ENCODE peak calls at places on chromosomes 6 and 20, in eight cellular contexts. One of them, this sample, is unnamed.

GRCh38 chr20:32157611-32158010 is 48.1 kb downstream of the TM9SF4 start:
- DNase-seq in hepatocyte: no peak
- DNase-seq in fibroblast of lung: no peak
- DNase-seq in H9: no peak
- DNase-seq in neural progenitor cell: no peak
- DNase-seq in IMR-90: no peak
- DNase-seq in MM.1S: no peak
- DNase-seq in PC-3: no peak
- DNase-seq in this sample: peak; percentile 14

GRCh38 chr6:111995409-111995808 is 58.5 kb upstream of the CCN6 start:
- DNase-seq in hepatocyte: no peak
- DNase-seq in fibroblast of lung: peak; percentile 32
- DNase-seq in H9: no peak
- DNase-seq in neural progenitor cell: no peak
- DNase-seq in IMR-90: no peak
- DNase-seq in MM.1S: no peak
- DNase-seq in PC-3: peak; percentile 70
- DNase-seq in this sample: no peak

GRCh38 chr20:48282591-48283228 is 497.4 kb upstream of the SULF2 start:
- DNase-seq in hepatocyte: no peak
- DNase-seq in fibroblast of lung: no peak
- DNase-seq in H9: no peak
- DNase-seq in neural progenitor cell: no peak
- DNase-seq in IMR-90: no peak
- DNase-seq in MM.1S: no peak
- DNase-seq in PC-3: no peak
- DNase-seq in this sample: no peak

GRCh38 chr6:100283288-100283687 is 181.4 kb downstream of the SIM1 start:
- DNase-seq in hepatocyte: peak; percentile 8
- DNase-seq in fibroblast of lung: peak; percentile 87
- DNase-seq in H9: no peak
- DNase-seq in neural progenitor cell: peak; percentile 9
- DNase-seq in IMR-90: peak; percentile 72
- DNase-seq in MM.1S: no peak
- DNase-seq in PC-3: peak; percentile 84
- DNase-seq in this sample: peak; percentile 39

GRCh38 chr6:2038096-2038495 is 207.3 kb downstream of the GMDS start:
- DNase-seq in hepatocyte: no peak
- DNase-seq in fibroblast of lung: peak; percentile 78
- DNase-seq in H9: no peak
- DNase-seq in neural progenitor cell: no peak
- DNase-seq in IMR-90: peak; percentile 37
- DNase-seq in MM.1S: no peak
- DNase-seq in PC-3: no peak
- DNase-seq in this sample: no peak

GRCh38 chr6:144338951-144339681 is 54.0 kb downstream of the UTRN start:
- DNase-seq in hepatocyte: no peak
- DNase-seq in fibroblast of lung: no peak
- DNase-seq in H9: no peak
- DNase-seq in neural progenitor cell: no peak
- DNase-seq in IMR-90: no peak
- DNase-seq in MM.1S: no peak
- DNase-seq in PC-3: no peak
- DNase-seq in this sample: no peak

GRCh38 chr20:32479697-32480140 is 105.4 kb downstream of the NOL4L start:
- DNase-seq in hepatocyte: peak; percentile 55
- DNase-seq in fibroblast of lung: no peak
- DNase-seq in H9: no peak
- DNase-seq in neural progenitor cell: no peak
- DNase-seq in IMR-90: no peak
- DNase-seq in MM.1S: no peak
- DNase-seq in PC-3: no peak
- DNase-seq in this sample: no peak

GRCh38 chr6:169070506-169071176 is 183.0 kb downstream of the THBS2 start:
- DNase-seq in hepatocyte: peak; percentile 80
- DNase-seq in fibroblast of lung: peak; percentile 100
- DNase-seq in H9: no peak
- DNase-seq in neural progenitor cell: no peak
- DNase-seq in IMR-90: peak; percentile 100
- DNase-seq in MM.1S: no peak
- DNase-seq in PC-3: peak; percentile 93
- DNase-seq in this sample: peak; percentile 95

GRCh38 chr6:25277857-25278256 is 1.3 kb upstream of the CARMIL1 start:
- DNase-seq in hepatocyte: no peak
- DNase-seq in fibroblast of lung: no peak
- DNase-seq in H9: no peak
- DNase-seq in neural progenitor cell: no peak
- DNase-seq in IMR-90: peak; percentile 14
- DNase-seq in MM.1S: no peak
- DNase-seq in PC-3: peak; percentile 46
- DNase-seq in this sample: no peak
- TF ChIP-seq CTCF in hepatocyte: no peak
- TF ChIP-seq CTCF in fibroblast of lung: no peak
- TF ChIP-seq CTCF in H9: no peak
- TF ChIP-seq CTCF in neural progenitor cell: no peak
- TF ChIP-seq CTCF in IMR-90: no peak
- TF ChIP-seq CTCF in MM.1S: no peak
- TF ChIP-seq CTCF in PC-3: no peak
- TF ChIP-seq CTCF in this sample: no peak

DNA sequence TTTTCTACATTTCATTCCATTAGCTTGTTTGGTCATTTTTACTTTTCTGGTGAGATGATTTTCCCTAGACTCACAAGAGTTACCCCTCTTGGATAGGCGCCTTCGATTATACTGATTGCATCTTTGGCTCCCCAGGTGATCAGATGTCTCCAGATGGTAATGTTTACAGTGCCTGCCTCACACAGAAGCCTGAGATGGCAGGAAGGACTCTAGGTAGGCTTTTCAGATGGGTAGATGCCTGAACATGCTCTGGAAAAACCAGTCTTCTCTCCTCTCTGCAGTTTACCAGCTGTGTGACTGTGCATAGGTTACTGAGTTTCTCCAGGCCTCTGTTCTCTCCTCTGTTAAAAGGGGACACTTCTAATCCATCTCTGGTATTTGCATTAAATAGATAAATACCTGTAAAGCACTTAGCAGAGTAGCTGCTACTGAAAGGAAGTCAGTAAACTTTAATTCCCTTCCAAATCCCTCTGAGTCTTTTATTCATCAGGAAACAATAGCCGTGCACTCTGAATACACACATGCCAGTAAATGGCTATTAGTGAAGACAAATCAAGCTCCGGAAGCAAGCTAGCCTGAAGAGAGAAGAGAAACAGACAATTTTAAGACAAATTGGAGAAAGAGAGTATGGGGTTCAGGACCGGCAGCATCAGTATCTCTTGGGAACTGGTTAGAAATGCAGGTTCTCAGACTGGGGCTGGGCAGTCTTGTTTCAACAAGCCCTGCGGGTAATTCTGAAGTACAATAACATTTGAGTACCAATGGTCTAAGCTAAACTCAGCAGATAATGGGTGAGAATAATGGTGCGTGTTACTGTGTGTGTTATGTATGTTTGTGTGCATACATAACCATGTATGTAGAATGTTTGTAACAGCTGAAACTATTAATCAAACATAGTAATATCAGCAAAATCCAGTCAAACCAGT is 139.4 kb downstream of the UST start:
- DNase-seq in hepatocyte: no peak
- DNase-seq in fibroblast of lung: peak; percentile 24
- DNase-seq in H9: no peak
- DNase-seq in neural progenitor cell: peak; percentile 81
- DNase-seq in IMR-90: no peak
- DNase-seq in MM.1S: no peak
- DNase-seq in PC-3: no peak
- DNase-seq in this sample: no peak
- H2AFZ ChIP-seq in hepatocyte: no peak overlapping the region
- H2AFZ ChIP-seq in fibroblast of lung: no peak overlapping the region
- H2AFZ ChIP-seq in H9: no peak overlapping the region
- H2AFZ ChIP-seq in neural progenitor cell: no peak overlapping the region
- H2AFZ ChIP-seq in IMR-90: no peak overlapping the region
- H2AFZ ChIP-seq in MM.1S: no peak overlapping the region
- H2AFZ ChIP-seq in PC-3: no peak overlapping the region
- H2AFZ ChIP-seq in this sample: no peak overlapping the region

GRCh38 chr6:16741112-16742016 is 19.9 kb downstream of the ATXN1 start:
- DNase-seq in hepatocyte: peak; percentile 50
- DNase-seq in fibroblast of lung: peak; percentile 99
- DNase-seq in H9: no peak
- DNase-seq in neural progenitor cell: no peak
- DNase-seq in IMR-90: peak; percentile 98
- DNase-seq in MM.1S: peak; percentile 52
- DNase-seq in PC-3: peak; percentile 78
- DNase-seq in this sample: peak; percentile 71
- H3K4me1 ChIP-seq in hepatocyte: peaks cover 43% of the 10 kb centered on the region
- H3K4me1 ChIP-seq in fibroblast of lung: peaks cover 37% of the 10 kb centered on the region
- H3K4me1 ChIP-seq in H9: peaks cover 2% of the 10 kb centered on the region
- H3K4me1 ChIP-seq in neural progenitor cell: peaks cover 12% of the 10 kb centered on the region
- H3K4me1 ChIP-seq in IMR-90: peaks cover 22% of the 10 kb centered on the region
- H3K4me1 ChIP-seq in MM.1S: peaks cover 34% of the 10 kb centered on the region
- H3K4me1 ChIP-seq in PC-3: peaks cover 49% of the 10 kb centered on the region
- H3K4me1 ChIP-seq in this sample: peaks cover 68% of the 10 kb centered on the region

GRCh38 chr6:4125933-4126864 is 9.2 kb downstream of the ECI2 start:
- DNase-seq in hepatocyte: peak; percentile 75
- DNase-seq in fibroblast of lung: peak; percentile 93
- DNase-seq in H9: no peak
- DNase-seq in neural progenitor cell: no peak
- DNase-seq in IMR-90: peak; percentile 90
- DNase-seq in MM.1S: no peak
- DNase-seq in PC-3: peak; percentile 91
- DNase-seq in this sample: peak; percentile 61
- TF ChIP-seq CTCF in hepatocyte: peak; percentile 30
- TF ChIP-seq CTCF in fibroblast of lung: peak; percentile 45
- TF ChIP-seq CTCF in H9: peak; percentile 33
- TF ChIP-seq CTCF in neural progenitor cell: no peak
- TF ChIP-seq CTCF in IMR-90: peak; percentile 58
- TF ChIP-seq CTCF in MM.1S: no peak
- TF ChIP-seq CTCF in PC-3: peak; percentile 57
- TF ChIP-seq CTCF in this sample: peak; percentile 52

DNA sequence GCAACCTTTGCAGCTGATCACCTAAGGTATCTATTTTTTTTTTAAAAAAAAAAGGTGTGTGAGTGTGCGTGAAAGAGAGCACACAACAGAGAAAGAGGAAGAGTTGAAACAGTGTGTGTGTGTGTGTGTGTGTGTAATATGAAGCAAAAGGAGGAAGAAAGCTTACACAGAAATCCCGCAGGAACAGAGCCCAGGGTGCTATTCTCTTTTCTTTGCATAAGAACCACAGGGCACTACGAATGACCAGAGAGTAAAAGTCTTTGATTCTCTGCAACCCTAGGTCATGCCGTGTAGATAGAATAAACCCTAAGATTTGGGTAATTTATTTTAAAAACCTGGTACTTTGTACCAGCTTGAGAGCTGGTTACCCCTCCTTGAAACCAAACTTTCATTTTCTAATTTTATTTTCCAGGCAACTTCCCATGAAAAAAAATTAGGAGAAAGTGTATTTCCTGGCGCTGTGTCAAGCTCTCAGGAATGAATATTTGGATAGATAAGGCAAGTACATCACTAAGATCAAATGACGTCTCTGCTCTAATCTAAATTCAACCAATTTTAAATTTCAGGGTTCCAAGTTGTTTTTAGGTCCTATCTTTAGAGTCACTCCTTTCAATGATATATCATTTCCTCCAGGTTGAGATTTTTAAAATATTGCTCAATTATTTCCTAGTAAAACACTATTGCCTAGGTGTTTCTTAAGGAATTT is 47.9 kb upstream of the ID4 start:
- DNase-seq in hepatocyte: no peak
- DNase-seq in fibroblast of lung: no peak
- DNase-seq in H9: no peak
- DNase-seq in neural progenitor cell: peak; percentile 15
- DNase-seq in IMR-90: peak; percentile 26
- DNase-seq in MM.1S: no peak
- DNase-seq in PC-3: no peak
- DNase-seq in this sample: no peak
- H2AFZ ChIP-seq in hepatocyte: no peak overlapping the region
- H2AFZ ChIP-seq in fibroblast of lung: no peak overlapping the region
- H2AFZ ChIP-seq in H9: no peak overlapping the region
- H2AFZ ChIP-seq in neural progenitor cell: peak overlapping the region; percentile 83
- H2AFZ ChIP-seq in IMR-90: no peak overlapping the region
- H2AFZ ChIP-seq in MM.1S: no peak overlapping the region
- H2AFZ ChIP-seq in PC-3: no peak overlapping the region
- H2AFZ ChIP-seq in this sample: peak overlapping the region; percentile 45

DNA sequence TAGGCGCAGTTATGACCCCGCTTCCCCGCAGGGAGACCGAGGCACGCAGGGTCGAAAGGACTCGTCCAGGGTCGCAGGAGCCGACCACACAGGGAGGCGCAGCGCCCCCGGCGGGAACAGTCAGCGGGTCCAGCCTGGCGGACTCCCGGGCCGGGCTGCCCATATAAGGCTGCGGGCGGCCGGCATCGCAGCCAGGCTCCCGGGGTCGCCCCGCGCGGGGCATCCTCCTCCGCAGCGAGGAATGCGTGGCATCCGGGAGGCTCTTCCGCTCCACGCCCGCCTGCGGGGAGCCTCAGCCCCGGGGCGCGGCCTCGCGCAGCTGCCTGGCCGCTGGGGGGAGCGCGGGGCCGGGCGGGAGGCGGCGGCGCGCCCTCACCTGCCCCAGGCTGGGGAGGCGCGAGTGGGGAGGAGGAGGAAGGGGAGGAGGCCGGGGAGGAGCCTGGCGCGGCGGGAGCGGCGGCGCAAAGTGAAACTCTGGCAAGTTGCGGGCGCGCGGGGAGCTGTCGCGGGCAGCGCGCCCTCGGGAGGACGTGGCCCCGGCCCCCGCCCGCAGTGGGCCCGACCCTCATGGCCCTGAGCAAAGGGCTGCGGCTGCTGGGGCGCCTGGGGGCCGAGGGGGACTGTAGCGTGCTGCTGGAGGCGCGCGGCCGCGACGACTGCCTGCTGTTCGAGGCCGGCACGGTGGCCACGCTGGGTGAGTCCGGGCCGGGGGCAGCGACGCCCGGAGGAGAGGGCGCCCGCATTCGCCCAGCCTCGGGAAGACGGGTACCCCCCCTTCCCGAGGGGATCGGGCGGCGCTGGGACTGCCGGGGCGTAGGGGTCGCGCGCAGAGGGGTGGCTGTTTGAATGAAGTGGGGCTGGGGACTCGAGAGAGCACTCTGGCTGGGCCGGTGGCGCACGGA is at the start of gene SYNJ2:
- DNase-seq in hepatocyte: peak; percentile 91
- DNase-seq in fibroblast of lung: peak; percentile 85
- DNase-seq in H9: peak; percentile 80
- DNase-seq in neural progenitor cell: peak; percentile 89
- DNase-seq in IMR-90: peak; percentile 83
- DNase-seq in MM.1S: peak; percentile 60
- DNase-seq in PC-3: peak; percentile 72
- DNase-seq in this sample: peak; percentile 97
- H3K4me1 ChIP-seq in hepatocyte: peaks cover 28% of the 10 kb centered on the region
- H3K4me1 ChIP-seq in fibroblast of lung: peaks cover 13% of the 10 kb centered on the region
- H3K4me1 ChIP-seq in H9: peaks cover 10% of the 10 kb centered on the region
- H3K4me1 ChIP-seq in neural progenitor cell: peaks cover 13% of the 10 kb centered on the region
- H3K4me1 ChIP-seq in IMR-90: peaks cover 31% of the 10 kb centered on the region
- H3K4me1 ChIP-seq in MM.1S: no peaks in the 10 kb centered on the region
- H3K4me1 ChIP-seq in PC-3: peaks cover 33% of the 10 kb centered on the region
- H3K4me1 ChIP-seq in this sample: peaks cover 29% of the 10 kb centered on the region

DNA sequence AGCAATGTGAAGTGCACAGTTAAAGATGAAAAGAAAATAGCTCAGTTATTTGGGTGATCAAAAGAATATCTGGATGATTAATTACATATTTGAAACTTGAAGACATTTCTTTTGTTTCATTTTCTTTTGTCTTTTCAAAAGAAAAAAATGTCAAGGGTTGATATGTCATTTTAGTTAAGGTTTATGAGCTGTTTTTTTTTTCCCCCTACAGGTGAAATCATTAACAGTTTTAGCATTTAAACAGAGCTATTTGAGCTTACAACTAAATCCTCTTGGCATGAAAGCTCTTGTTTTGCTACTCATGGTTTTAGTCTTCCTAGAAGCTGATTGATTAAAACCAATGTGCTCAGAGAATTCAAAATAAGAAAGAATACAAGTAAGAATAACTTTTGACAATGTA is 887.3 kb downstream of the PHF3 start:
- DNase-seq in hepatocyte: no peak
- DNase-seq in fibroblast of lung: no peak
- DNase-seq in H9: no peak
- DNase-seq in neural progenitor cell: no peak
- DNase-seq in IMR-90: no peak
- DNase-seq in MM.1S: no peak
- DNase-seq in PC-3: no peak
- DNase-seq in this sample: no peak
- TF ChIP-seq CTCF in hepatocyte: no peak
- TF ChIP-seq CTCF in fibroblast of lung: no peak
- TF ChIP-seq CTCF in H9: no peak
- TF ChIP-seq CTCF in neural progenitor cell: no peak
- TF ChIP-seq CTCF in IMR-90: no peak
- TF ChIP-seq CTCF in MM.1S: peak; percentile 6
- TF ChIP-seq CTCF in PC-3: no peak
- TF ChIP-seq CTCF in this sample: no peak

This sample was measured in osteoblast.